ENCODE peak calls at places on chromosome 20, in seven cellular contexts. J is thyroid gland; V is left lung; R is aorta; S is CD4-positive, alpha-beta memory T cell; Q is fibroblast of lung; D is kidney. I is an unnamed sample.

GRCh38 chr20:25061103-25061799 is 3.3 kb upstream of the ACSS1 start:
- DNase-seq in J (no peak), V (no peak), D (peak; percentile 32), Q (no peak), S (no peak), R (no peak), I (no peak)

GRCh38 chr20:48052492-48052870 is 267.2 kb upstream of the SULF2 start:
- DNase-seq in Q (no peak), R (no peak), S (no peak), D (no peak), J (no peak), V (no peak), I (no peak)

GRCh38 chr20:51350941-51351631 is 191.4 kb downstream of the NFATC2 start:
- DNase-seq in S (no peak), V (no peak), Q (peak; percentile 84), J (no peak), D (no peak), R (no peak), I (no peak)

GRCh38 chr20:60467078-60467477 is 508.9 kb downstream of the CDH26 start:
- DNase-seq in V (no peak), D (no peak), S (no peak), R (no peak), Q (no peak), J (peak; percentile 91), I (no peak)

GRCh38 chr20:23273776-23274175 is 76.8 kb upstream of the NXT1 start:
- DNase-seq in D (no peak), R (no peak), J (no peak), S (no peak), V (no peak), Q (no peak), I (no peak)

GRCh38 chr20:50360921-50361320 is 149.3 kb upstream of the PTPN1 start:
- DNase-seq in D (peak; percentile 28), S (no peak), R (peak; percentile 42), J (no peak), Q (no peak), V (no peak), I (no peak)

GRCh38 chr20:945841-946240 is 29.7 kb upstream of the ANGPT4 start:
- DNase-seq in J (no peak), D (no peak), S (no peak), V (no peak), R (no peak), Q (no peak), I (no peak)

GRCh38 chr20:5181492-5181891 is 54.7 kb downstream of the CDS2 start:
- DNase-seq in V (no peak), J (no peak), S (no peak), D (no peak), R (no peak), Q (no peak), I (no peak)

GRCh38 chr20:15937179-15937578 is 636.1 kb downstream of the KIF16B start:
- DNase-seq in R (no peak), V (no peak), J (no peak), D (no peak), Q (no peak), S (no peak), I (no peak)

GRCh38 chr20:52422574-52423463 is 231.2 kb upstream of the ZFP64 start:
- DNase-seq in S (no peak), Q (peak; percentile 38), J (no peak), V (no peak), D (no peak), R (no peak), I (no peak)

GRCh38 chr20:23164176-23164601 is 78.1 kb upstream of the CD93 start:
- DNase-seq in D (no peak), S (no peak), J (no peak), V (no peak), R (no peak), Q (no peak), I (peak; percentile 42)

GRCh38 chr20:26243731-26244130 is 547.1 kb upstream of the ZNF337 start:
- DNase-seq in Q (no peak), V (no peak), D (no peak), R (no peak), J (no peak), S (no peak), I (no peak)

GRCh38 chr20:5880326-5880725 is 70.0 kb downstream of the TRMT6 start:
- DNase-seq in S (no peak), Q (no peak), D (no peak), V (no peak), R (no peak), J (no peak), I (no peak)

GRCh38 chr20:41638459-41638858 is 20.3 kb upstream of the CHD6 start:
- DNase-seq in V (no peak), R (no peak), D (no peak), S (no peak), J (no peak), Q (no peak), I (no peak)

GRCh38 chr20:34112600-34113061 is 588 bp upstream of the EIF2S2 start:
- DNase-seq in D (peak; percentile 67), S (peak; percentile 39), J (peak; percentile 34), Q (peak; percentile 51), V (no peak), R (no peak), I (peak; percentile 60)

GRCh38 chr20:38875170-38875993 is 50.8 kb upstream of the FAM83D start:
- DNase-seq in Q (no peak), S (peak; percentile 85), D (no peak), J (no peak), V (no peak), R (no peak), I (no peak)
- H3K27ac ChIP-seq in Q (no peak overlapping the region), S (peak overlapping the region; percentile 75), D (no peak overlapping the region), J (no peak overlapping the region), V (peak overlapping the region; percentile 68), R (no peak overlapping the region), I (no peak overlapping the region)

DNA sequence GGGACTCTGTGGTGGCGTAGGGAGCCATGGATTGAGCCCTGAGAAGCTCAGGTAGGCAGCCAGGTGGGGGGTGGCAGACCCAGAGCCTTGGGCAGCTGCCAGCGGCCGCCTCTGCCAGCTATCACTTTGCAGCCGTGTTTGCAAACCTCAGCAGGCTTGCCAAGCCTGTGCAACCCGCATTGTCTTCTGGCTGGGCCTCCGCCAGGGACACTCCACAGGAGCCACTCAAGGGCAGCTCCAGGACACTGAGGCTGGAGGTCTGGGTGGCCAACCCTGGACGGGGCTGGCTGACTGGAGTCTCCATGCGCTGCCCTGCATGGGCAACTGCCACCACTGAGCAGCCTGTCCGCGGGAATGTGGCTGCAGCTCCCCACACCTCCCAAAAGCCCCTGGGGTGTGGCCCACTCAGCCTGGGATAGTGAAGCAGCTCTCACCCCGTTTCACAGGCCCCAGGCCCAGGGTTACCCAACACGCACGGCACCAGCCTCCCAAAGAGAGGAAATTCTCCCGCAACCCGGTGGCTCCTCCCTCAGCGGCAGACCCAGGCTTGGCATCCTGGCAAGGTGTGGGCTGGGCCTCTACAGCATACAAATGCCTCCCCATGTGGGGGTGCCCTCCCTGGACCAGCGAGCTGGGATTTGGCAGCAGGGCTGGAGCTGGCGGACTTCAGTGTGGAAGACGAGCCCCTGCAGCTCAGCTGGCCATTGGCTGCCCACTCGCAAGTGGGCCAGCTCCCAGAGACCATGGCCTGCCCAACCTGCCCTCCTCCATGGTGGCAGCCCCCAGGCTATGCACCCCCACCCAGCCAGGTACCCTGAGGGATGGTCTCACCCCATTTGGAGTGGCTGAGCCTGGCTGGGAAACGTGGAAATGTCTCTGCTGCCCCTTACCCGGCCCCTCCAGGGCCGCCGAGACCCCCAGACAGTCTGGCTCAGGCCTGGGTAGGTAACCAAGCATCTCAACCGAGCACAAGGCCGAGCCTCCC is 2.9 kb downstream of the CHRNA4 start:
- DNase-seq in D (peak; percentile 59), R (no peak), V (peak; percentile 67), J (peak; percentile 98), Q (no peak), S (no peak), I (peak; percentile 61)
- H3K9me3 ChIP-seq in D (no peaks in the 10 kb centered on the region), R (no peaks in the 10 kb centered on the region), V (no peaks in the 10 kb centered on the region), J (no peaks in the 10 kb centered on the region), Q (no peaks in the 10 kb centered on the region), S (no peaks in the 10 kb centered on the region), I (no peaks in the 10 kb centered on the region)

GRCh38 chr20:53752583-53752970 is 158.9 kb upstream of the ZNF217 start:
- DNase-seq in S (no peak), R (no peak), D (no peak), V (no peak), Q (no peak), J (no peak), I (no peak)

GRCh38 chr20:53752971-53753879 is 159.6 kb upstream of the ZNF217 start:
- DNase-seq in V (no peak), J (no peak), D (no peak), R (no peak), Q (no peak), S (no peak), I (no peak)

GRCh38 chr20:53755733-53756523 is 162.3 kb upstream of the ZNF217 start:
- DNase-seq in V (no peak), D (no peak), S (no peak), J (no peak), R (no peak), Q (no peak), I (no peak)

GRCh38 chr20:53751394-53752368 is 158.0 kb upstream of the ZNF217 start:
- DNase-seq in R (no peak), V (no peak), D (no peak), S (peak; percentile 54), J (peak; percentile 32), Q (no peak), I (no peak)

GRCh38 chr20:53753880-53754459 is 160.3 kb upstream of the ZNF217 start:
- DNase-seq in D (no peak), J (no peak), S (no peak), R (no peak), Q (no peak), V (no peak), I (no peak)
- H3K4me1 ChIP-seq in D (peaks cover 11% of the 10 kb centered on the region), J (peaks cover 14% of the 10 kb centered on the region), S (peaks cover 67% of the 10 kb centered on the region), R (no peaks in the 10 kb centered on the region), Q (peaks cover 8% of the 10 kb centered on the region), V (peaks cover 6% of the 10 kb centered on the region), I (peaks cover 7% of the 10 kb centered on the region)

GRCh38 chr20:45782890-45783289 is 8.8 kb downstream of the WFDC3 start:
- DNase-seq in J (no peak), R (no peak), S (no peak), V (no peak), Q (no peak), D (no peak), I (no peak)
- H3K27ac ChIP-seq in J (no peak overlapping the region), R (no peak overlapping the region), S (no peak overlapping the region), V (peak overlapping the region; percentile 53), Q (no peak overlapping the region), D (no peak overlapping the region), I (no peak overlapping the region)

GRCh38 chr20:30921286-30922071 is 336.0 kb upstream of the DEFB115 start:
- DNase-seq in J (no peak), S (no peak), Q (no peak), V (peak; percentile 54), D (peak; percentile 64), R (no peak), I (no peak)

GRCh38 chr20:30919514-30920188 is 337.8 kb upstream of the DEFB115 start:
- DNase-seq in V (peak; percentile 37), J (no peak), D (no peak), S (no peak), R (no peak), Q (no peak), I (no peak)

GRCh38 chr20:30922129-30922528 is 335.3 kb upstream of the DEFB115 start:
- DNase-seq in D (peak; percentile 62), S (no peak), Q (no peak), V (peak; percentile 66), R (no peak), J (no peak), I (no peak)
- H3K9me3 ChIP-seq in D (peaks cover 3% of the 10 kb centered on the region), S (no peaks in the 10 kb centered on the region), Q (no peaks in the 10 kb centered on the region), V (no peaks in the 10 kb centered on the region), R (no peaks in the 10 kb centered on the region), J (peaks cover 6% of the 10 kb centered on the region), I (no peaks in the 10 kb centered on the region)

I was measured in testis.